ENCODE peak calls at places on chromosomes 5 and 9, in nine cellular contexts. C, T, M, H, E, N, L, W and V are unnamed samples.

GRCh38 chr9:129451089-129451656 is 169.7 kb downstream of the C9orf50 start:
- DNase-seq in C (no peak), T (no peak), M (no peak), H (no peak), E (no peak), N (no peak), L (peak; percentile 48), W (no peak), V (no peak)

GRCh38 chr5:79785983-79786382 is 96.3 kb downstream of the CMYA5 start:
- DNase-seq in C (no peak), T (no peak), M (no peak), H (no peak), E (no peak), N (no peak), L (no peak), W (no peak), V (no peak)

GRCh38 chr9:132946624-132947295 is 2.3 kb upstream of the TSC1 start:
- DNase-seq in C (peak; percentile 62), T (no peak), M (no peak), H (no peak), E (peak; percentile 40), N (no peak), L (no peak), W (no peak), V (no peak)

GRCh38 chr5:174760721-174761120 is 36.3 kb downstream of the MSX2 start:
- DNase-seq in C (no peak), T (no peak), M (no peak), H (no peak), E (no peak), N (no peak), L (no peak), W (no peak), V (no peak)

GRCh38 chr5:124139477-124139876 is 607.0 kb downstream of the ZNF608 start:
- DNase-seq in C (no peak), T (no peak), M (no peak), H (no peak), E (no peak), N (no peak), L (no peak), W (no peak), V (no peak)

GRCh38 chr5:99334936-99335335 is 406.1 kb upstream of the CHD1 start:
- DNase-seq in C (no peak), T (no peak), M (no peak), H (no peak), E (no peak), N (no peak), L (no peak), W (no peak), V (no peak)

GRCh38 chr5:39209924-39210323 is 9.4 kb downstream of the FYB1 start:
- DNase-seq in C (no peak), T (peak; percentile 55), M (no peak), H (no peak), E (no peak), N (no peak), L (no peak), W (no peak), V (no peak)

GRCh38 chr5:126647071-126647470 is 46.3 kb downstream of the PHAX start:
- DNase-seq in C (no peak), T (no peak), M (no peak), H (no peak), E (no peak), N (no peak), L (no peak), W (no peak), V (no peak)

GRCh38 chr9:121812159-121812735 is 160.8 kb downstream of the DAB2IP start:
- DNase-seq in C (no peak), T (no peak), M (no peak), H (no peak), E (no peak), N (no peak), L (no peak), W (no peak), V (no peak)

GRCh38 chr9:114038724-114039313 is 39.3 kb downstream of the AMBP start:
- DNase-seq in C (no peak), T (no peak), M (no peak), H (no peak), E (no peak), N (no peak), L (no peak), W (peak; percentile 21), V (no peak)

DNA sequence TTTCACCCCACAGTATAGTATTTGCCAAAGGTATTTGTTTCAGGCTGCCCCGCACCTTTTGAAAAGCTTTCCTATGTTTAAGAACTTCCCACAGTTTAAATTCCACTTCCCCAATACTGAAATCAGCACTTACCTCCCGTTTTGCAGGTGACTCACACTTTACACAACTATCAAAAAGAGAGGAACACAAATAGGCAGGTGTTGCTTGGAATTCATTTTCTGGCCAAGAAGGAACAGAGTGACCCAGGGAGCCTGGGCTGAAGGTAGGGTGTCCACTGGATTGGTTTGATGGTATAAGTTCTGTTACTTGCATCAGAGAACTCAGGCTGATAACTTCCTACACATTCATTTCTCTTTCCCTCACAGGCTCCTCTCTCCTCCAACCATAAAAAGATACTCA is 60.1 kb upstream of the SLC30A5 start:
- DNase-seq in C (no peak), T (no peak), M (no peak), H (no peak), E (no peak), N (no peak), L (no peak), W (no peak), V (no peak)
- H3K27ac ChIP-seq in C (no peak overlapping the region), T (no peak overlapping the region), M (no peak overlapping the region), H (no peak overlapping the region), E (no peak overlapping the region), N (no peak overlapping the region), L (no peak overlapping the region), W (no peak overlapping the region), V (no peak overlapping the region)

DNA sequence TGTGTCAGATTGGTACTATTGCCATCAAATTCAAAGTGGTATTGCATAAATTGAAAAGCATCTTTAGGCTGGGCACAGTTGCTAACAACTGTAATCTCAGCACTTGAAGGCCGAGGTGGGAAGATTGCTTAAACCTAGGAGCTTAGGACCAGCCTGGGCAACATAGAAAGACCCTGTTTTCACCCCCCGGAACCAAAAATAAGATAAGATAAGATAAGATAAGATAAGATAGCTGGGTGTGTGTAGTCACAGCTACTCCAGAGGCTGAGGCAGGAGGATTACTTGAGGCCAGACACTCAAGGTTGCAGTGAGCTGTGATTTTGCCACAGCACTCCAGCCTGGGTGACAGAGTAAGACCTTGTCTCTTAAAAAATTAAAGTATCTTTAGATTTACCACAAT is 297.9 kb upstream of the SEMA6A start:
- DNase-seq in C (no peak), T (no peak), M (no peak), H (no peak), E (no peak), N (no peak), L (no peak), W (no peak), V (no peak)
- H3K27ac ChIP-seq in C (no peak overlapping the region), T (no peak overlapping the region), M (no peak overlapping the region), H (no peak overlapping the region), E (no peak overlapping the region), N (no peak overlapping the region), L (no peak overlapping the region), W (no peak overlapping the region), V (no peak overlapping the region)

DNA sequence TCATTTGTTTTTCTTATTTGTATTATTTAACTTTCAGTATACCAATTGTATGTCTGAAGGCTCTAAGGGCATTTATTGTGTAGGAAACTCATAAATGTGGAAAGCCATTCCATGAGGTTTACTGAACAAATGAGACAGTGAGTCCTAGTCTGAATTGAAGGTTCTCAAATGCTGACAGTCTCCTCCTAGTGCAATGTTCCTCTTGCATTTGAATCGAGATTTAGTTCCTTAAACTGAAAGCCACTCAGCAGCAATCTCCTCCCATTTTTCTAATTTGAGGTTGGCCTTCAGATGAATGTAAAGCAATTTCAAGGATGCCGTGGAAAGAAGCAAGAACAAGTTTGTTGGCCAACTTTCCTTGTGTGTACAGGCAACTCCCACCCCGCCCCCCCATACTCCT is 493.2 kb upstream of the KLF4 start:
- DNase-seq in C (no peak), T (no peak), M (no peak), H (no peak), E (no peak), N (no peak), L (no peak), W (no peak), V (no peak)
- H3K27ac ChIP-seq in C (no peak overlapping the region), T (no peak overlapping the region), M (no peak overlapping the region), H (no peak overlapping the region), E (no peak overlapping the region), N (no peak overlapping the region), L (no peak overlapping the region), W (peak overlapping the region; percentile 29), V (peak overlapping the region; percentile 43)

DNA sequence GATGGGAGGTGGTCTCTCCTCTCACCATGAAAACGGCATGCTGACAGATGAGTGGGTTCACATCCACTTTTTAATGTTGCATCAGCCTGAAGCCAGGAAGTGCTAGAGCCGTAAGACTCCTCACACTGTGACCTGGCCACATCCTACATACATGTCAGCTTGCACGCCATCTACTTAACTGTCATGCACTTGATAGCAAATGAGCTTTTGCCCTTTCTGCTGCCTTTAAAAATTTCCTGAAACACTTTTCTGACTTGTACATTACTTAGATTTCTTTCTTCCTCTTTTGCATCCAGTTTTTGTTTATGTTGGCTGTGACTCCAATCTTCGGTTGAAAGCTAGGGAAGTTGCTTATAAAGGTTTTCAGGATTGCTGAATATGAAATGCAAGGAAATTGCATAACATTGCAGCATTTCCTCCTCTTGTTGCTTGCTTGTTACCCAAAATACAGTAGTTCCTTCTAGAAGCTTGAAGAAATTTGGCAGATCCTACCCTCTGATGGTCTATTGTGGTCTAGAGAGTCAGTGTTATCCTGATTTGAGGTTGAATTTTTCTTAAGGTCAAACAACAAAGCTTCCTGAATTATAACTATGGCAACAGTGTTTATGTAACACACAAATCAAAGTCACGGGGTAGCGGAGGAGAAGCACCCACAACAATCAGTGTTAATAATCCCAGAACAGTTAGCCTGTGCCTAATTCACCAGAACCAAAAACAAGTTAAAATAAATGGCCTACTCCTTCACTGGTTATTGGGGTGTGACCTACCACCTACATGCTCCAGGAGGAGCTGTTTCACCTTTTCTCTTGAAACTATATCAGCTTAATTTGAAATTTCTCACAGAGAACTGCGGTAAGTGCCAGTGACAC is 232.5 kb downstream of the ARHGAP26 start:
- DNase-seq in C (peak; percentile 68), T (peak; percentile 67), M (peak; percentile 87), H (peak; percentile 59), E (peak; percentile 89), N (no peak), L (no peak), W (no peak), V (no peak)
- H3K27ac ChIP-seq in C (peak overlapping the region; percentile 56), T (no peak overlapping the region), M (peak overlapping the region; percentile 48), H (peak overlapping the region; percentile 71), E (peak overlapping the region; percentile 84), N (peak overlapping the region; percentile 62), L (peak overlapping the region; percentile 47), W (peak overlapping the region; percentile 55), V (peak overlapping the region; percentile 87)

GRCh38 chr9:68763104-68763503 is 58.1 kb downstream of the PIP5K1B start:
- DNase-seq in C (no peak), T (no peak), M (no peak), H (no peak), E (no peak), N (no peak), L (no peak), W (no peak), V (no peak)

GRCh38 chr9:68760674-68761003 is 55.6 kb downstream of the PIP5K1B start:
- DNase-seq in C (no peak), T (no peak), M (no peak), H (no peak), E (no peak), N (no peak), L (no peak), W (no peak), V (no peak)

GRCh38 chr9:68759981-68760673 is 55.1 kb downstream of the PIP5K1B start:
- DNase-seq in C (no peak), T (no peak), M (no peak), H (no peak), E (no peak), N (no peak), L (no peak), W (no peak), V (no peak)

GRCh38 chr9:68762570-68762969 is 57.5 kb downstream of the PIP5K1B start:
- DNase-seq in C (no peak), T (no peak), M (no peak), H (no peak), E (no peak), N (no peak), L (no peak), W (no peak), V (no peak)
- H3K27ac ChIP-seq in C (no peak overlapping the region), T (no peak overlapping the region), M (no peak overlapping the region), H (no peak overlapping the region), E (no peak overlapping the region), N (no peak overlapping the region), L (no peak overlapping the region), W (no peak overlapping the region), V (no peak overlapping the region)